ENCODE peak calls at places on chromosomes 2 and 18, in five cellular contexts. One of them, this sample, is unnamed.
A peak's percentile ranks its signal among the peaks of the same experiment; 100 is the strongest.

GRCh38 chr2:83879127-83879526 is 580.0 kb downstream of the SUCLG1 start:
- DNase-seq in OCI-LY7: no peak
- DNase-seq in fibroblast of pulmonary artery: no peak
- DNase-seq in NT2/D1: no peak
- DNase-seq in AG04449: no peak
- DNase-seq in this sample: no peak

GRCh38 chr2:127633556-127634065 is 12.3 kb upstream of the GPR17 start:
- DNase-seq in AG04449: no peak
- DNase-seq in NT2/D1: no peak
- DNase-seq in fibroblast of pulmonary artery: no peak
- DNase-seq in OCI-LY7: no peak
- DNase-seq in this sample: no peak

GRCh38 chr2:85091838-85092237 is 41.4 kb upstream of the TCF7L1 start:
- DNase-seq in NT2/D1: no peak
- DNase-seq in fibroblast of pulmonary artery: no peak
- DNase-seq in OCI-LY7: no peak
- DNase-seq in AG04449: no peak
- DNase-seq in this sample: no peak

GRCh38 chr2:230738391-230738811 is 25.8 kb downstream of the CAB39 start:
- DNase-seq in AG04449: no peak
- DNase-seq in fibroblast of pulmonary artery: peak; percentile 48
- DNase-seq in NT2/D1: no peak
- DNase-seq in OCI-LY7: no peak
- DNase-seq in this sample: no peak

GRCh38 chr18:44938396-44939036 is 257.8 kb downstream of the SETBP1 start:
- DNase-seq in fibroblast of pulmonary artery: no peak
- DNase-seq in OCI-LY7: no peak
- DNase-seq in AG04449: no peak
- DNase-seq in NT2/D1: no peak
- DNase-seq in this sample: no peak

GRCh38 chr18:63439334-63439733 is 17.1 kb upstream of the VPS4B start:
- DNase-seq in fibroblast of pulmonary artery: peak; percentile 83
- DNase-seq in NT2/D1: peak; percentile 70
- DNase-seq in OCI-LY7: peak; percentile 45
- DNase-seq in AG04449: no peak
- DNase-seq in this sample: peak; percentile 26

GRCh38 chr18:3663870-3664512 is 214.0 kb downstream of the TGIF1 start:
- DNase-seq in OCI-LY7: no peak
- DNase-seq in NT2/D1: no peak
- DNase-seq in fibroblast of pulmonary artery: no peak
- DNase-seq in AG04449: no peak
- DNase-seq in this sample: no peak

GRCh38 chr2:24818721-24819167 is 25.5 kb downstream of the CENPO start:
- DNase-seq in fibroblast of pulmonary artery: peak; percentile 46
- DNase-seq in NT2/D1: no peak
- DNase-seq in OCI-LY7: no peak
- DNase-seq in AG04449: no peak
- DNase-seq in this sample: no peak

GRCh38 chr2:207113403-207113802 is 52.3 kb downstream of the KLF7 start:
- DNase-seq in AG04449: no peak
- DNase-seq in fibroblast of pulmonary artery: no peak
- DNase-seq in OCI-LY7: no peak
- DNase-seq in NT2/D1: no peak
- DNase-seq in this sample: no peak

GRCh38 chr2:198054299-198054698 is 249.9 kb downstream of the PLCL1 start:
- DNase-seq in AG04449: peak; percentile 4
- DNase-seq in NT2/D1: peak; percentile 30
- DNase-seq in fibroblast of pulmonary artery: peak; percentile 48
- DNase-seq in OCI-LY7: peak; percentile 7
- DNase-seq in this sample: peak; percentile 14

GRCh38 chr18:26909599-26910290 is 44.2 kb upstream of the AQP4 start:
- DNase-seq in fibroblast of pulmonary artery: no peak
- DNase-seq in OCI-LY7: no peak
- DNase-seq in NT2/D1: no peak
- DNase-seq in AG04449: no peak
- DNase-seq in this sample: no peak

GRCh38 chr2:45814528-45814927 is 163.1 kb downstream of the PRKCE start:
- DNase-seq in AG04449: no peak
- DNase-seq in OCI-LY7: no peak
- DNase-seq in NT2/D1: no peak
- DNase-seq in fibroblast of pulmonary artery: no peak
- DNase-seq in this sample: no peak

GRCh38 chr2:171432969-171433762 is 624 bp downstream of the METTL8 start:
- DNase-seq in OCI-LY7: peak; percentile 88
- DNase-seq in AG04449: no peak
- DNase-seq in NT2/D1: peak; percentile 27
- DNase-seq in fibroblast of pulmonary artery: peak; percentile 17
- DNase-seq in this sample: no peak

GRCh38 chr2:173350383-173350782 is 4.3 kb upstream of the CDCA7 start:
- DNase-seq in NT2/D1: no peak
- DNase-seq in OCI-LY7: peak; percentile 57
- DNase-seq in AG04449: no peak
- DNase-seq in fibroblast of pulmonary artery: no peak
- DNase-seq in this sample: no peak

GRCh38 chr2:46067501-46068292 is 229.5 kb upstream of the EPAS1 start:
- DNase-seq in AG04449: peak; percentile 97
- DNase-seq in NT2/D1: no peak
- DNase-seq in OCI-LY7: no peak
- DNase-seq in fibroblast of pulmonary artery: peak; percentile 99
- DNase-seq in this sample: peak; percentile 89

GRCh38 chr2:165868211-165868610 is 74.2 kb upstream of the GALNT3 start:
- DNase-seq in NT2/D1: no peak
- DNase-seq in AG04449: no peak
- DNase-seq in OCI-LY7: no peak
- DNase-seq in fibroblast of pulmonary artery: peak; percentile 48
- DNase-seq in this sample: no peak

GRCh38 chr2:157304811-157305712 is 20.6 kb downstream of the ERMN start:
- DNase-seq in OCI-LY7: no peak
- DNase-seq in NT2/D1: no peak
- DNase-seq in AG04449: no peak
- DNase-seq in fibroblast of pulmonary artery: peak; percentile 42
- DNase-seq in this sample: peak; percentile 32

GRCh38 chr18:63887424-63887823 is at the start of gene SERPINB2:
- DNase-seq in NT2/D1: no peak
- DNase-seq in OCI-LY7: no peak
- DNase-seq in fibroblast of pulmonary artery: peak; percentile 22
- DNase-seq in AG04449: no peak
- DNase-seq in this sample: no peak

GRCh38 chr2:134301099-134301970 is 47.5 kb downstream of the MGAT5 start:
- DNase-seq in fibroblast of pulmonary artery: peak; percentile 63
- DNase-seq in OCI-LY7: no peak
- DNase-seq in NT2/D1: no peak
- DNase-seq in AG04449: no peak
- DNase-seq in this sample: no peak

GRCh38 chr2:217445726-217446125 is 557.1 kb downstream of the TNS1 start:
- DNase-seq in NT2/D1: no peak
- DNase-seq in fibroblast of pulmonary artery: no peak
- DNase-seq in AG04449: no peak
- DNase-seq in OCI-LY7: no peak
- DNase-seq in this sample: no peak

GRCh38 chr2:105804266-105804665 is 59.6 kb downstream of the NCK2 start:
- DNase-seq in fibroblast of pulmonary artery: peak; percentile 37
- DNase-seq in NT2/D1: no peak
- DNase-seq in AG04449: no peak
- DNase-seq in OCI-LY7: no peak
- DNase-seq in this sample: no peak

GRCh38 chr2:84904717-84905174 is 710 bp upstream of the TMSB10 start:
- DNase-seq in fibroblast of pulmonary artery: peak; percentile 77
- DNase-seq in NT2/D1: no peak
- DNase-seq in AG04449: no peak
- DNase-seq in OCI-LY7: peak; percentile 28
- DNase-seq in this sample: peak; percentile 81

GRCh38 chr18:10301831-10302483 is 152.5 kb upstream of the APCDD1 start:
- DNase-seq in AG04449: no peak
- DNase-seq in OCI-LY7: no peak
- DNase-seq in NT2/D1: no peak
- DNase-seq in fibroblast of pulmonary artery: no peak
- DNase-seq in this sample: no peak

GRCh38 chr18:55286257-55286825 is 301.7 kb downstream of the TCF4 start:
- DNase-seq in NT2/D1: no peak
- DNase-seq in fibroblast of pulmonary artery: no peak
- DNase-seq in AG04449: no peak
- DNase-seq in OCI-LY7: no peak
- DNase-seq in this sample: no peak

GRCh38 chr2:75311993-75312392 is 112.7 kb upstream of the TACR1 start:
- DNase-seq in OCI-LY7: peak; percentile 90
- DNase-seq in fibroblast of pulmonary artery: no peak
- DNase-seq in NT2/D1: no peak
- DNase-seq in AG04449: no peak
- DNase-seq in this sample: no peak

GRCh38 chr2:171141320-171141719 is 19.4 kb downstream of the TLK1 start:
- DNase-seq in NT2/D1: no peak
- DNase-seq in fibroblast of pulmonary artery: no peak
- DNase-seq in AG04449: no peak
- DNase-seq in OCI-LY7: no peak
- DNase-seq in this sample: no peak

GRCh38 chr2:196096264-196096663 is 27.6 kb upstream of the DNAH7 start:
- DNase-seq in NT2/D1: no peak
- DNase-seq in AG04449: no peak
- DNase-seq in fibroblast of pulmonary artery: no peak
- DNase-seq in OCI-LY7: no peak
- DNase-seq in this sample: no peak

GRCh38 chr2:223049356-223049755 is 2.6 kb upstream of the KCNE4 start:
- DNase-seq in NT2/D1: no peak
- DNase-seq in fibroblast of pulmonary artery: no peak
- DNase-seq in AG04449: no peak
- DNase-seq in OCI-LY7: no peak
- DNase-seq in this sample: no peak

GRCh38 chr18:55494441-55494840 is 93.6 kb downstream of the TCF4 start:
- DNase-seq in OCI-LY7: no peak
- DNase-seq in fibroblast of pulmonary artery: no peak
- DNase-seq in AG04449: no peak
- DNase-seq in NT2/D1: no peak
- DNase-seq in this sample: no peak

GRCh38 chr2:179802483-179802882 is 58.9 kb downstream of the ZNF385B start:
- DNase-seq in fibroblast of pulmonary artery: no peak
- DNase-seq in AG04449: no peak
- DNase-seq in OCI-LY7: no peak
- DNase-seq in NT2/D1: no peak
- DNase-seq in this sample: no peak

GRCh38 chr2:209771474-209772292 is at the start of gene UNC80:
- DNase-seq in AG04449: no peak
- DNase-seq in fibroblast of pulmonary artery: peak; percentile 63
- DNase-seq in OCI-LY7: no peak
- DNase-seq in NT2/D1: peak; percentile 58
- DNase-seq in this sample: peak; percentile 13
- H3K4me3 ChIP-seq in AG04449: peak within 1 kb of the TSS; percentile 40
- H3K4me3 ChIP-seq in fibroblast of pulmonary artery: peak within 1 kb of the TSS; percentile 35
- H3K4me3 ChIP-seq in OCI-LY7: no peak within 1 kb of the TSS
- H3K4me3 ChIP-seq in NT2/D1: peak within 1 kb of the TSS; percentile 56
- H3K4me3 ChIP-seq in this sample: peak within 1 kb of the TSS; percentile 45

GRCh38 chr2:42172566-42172965 is 3.4 kb downstream of the EML4 start:
- DNase-seq in NT2/D1: no peak
- DNase-seq in AG04449: no peak
- DNase-seq in OCI-LY7: no peak
- DNase-seq in fibroblast of pulmonary artery: no peak
- DNase-seq in this sample: no peak
- H3K4me3 ChIP-seq in NT2/D1: no peak overlapping the region
- H3K4me3 ChIP-seq in AG04449: no peak overlapping the region
- H3K4me3 ChIP-seq in OCI-LY7: peak overlapping the region; percentile 82
- H3K4me3 ChIP-seq in fibroblast of pulmonary artery: no peak overlapping the region
- H3K4me3 ChIP-seq in this sample: no peak overlapping the region

GRCh38 chr2:119694470-119694993 is 15.5 kb downstream of the TMEM177 start:
- DNase-seq in OCI-LY7: no peak
- DNase-seq in AG04449: no peak
- DNase-seq in fibroblast of pulmonary artery: no peak
- DNase-seq in NT2/D1: no peak
- DNase-seq in this sample: no peak
- H3K4me3 ChIP-seq in OCI-LY7: no peak overlapping the region
- H3K4me3 ChIP-seq in AG04449: no peak overlapping the region
- H3K4me3 ChIP-seq in fibroblast of pulmonary artery: no peak overlapping the region
- H3K4me3 ChIP-seq in NT2/D1: no peak overlapping the region
- H3K4me3 ChIP-seq in this sample: no peak overlapping the region

DNA sequence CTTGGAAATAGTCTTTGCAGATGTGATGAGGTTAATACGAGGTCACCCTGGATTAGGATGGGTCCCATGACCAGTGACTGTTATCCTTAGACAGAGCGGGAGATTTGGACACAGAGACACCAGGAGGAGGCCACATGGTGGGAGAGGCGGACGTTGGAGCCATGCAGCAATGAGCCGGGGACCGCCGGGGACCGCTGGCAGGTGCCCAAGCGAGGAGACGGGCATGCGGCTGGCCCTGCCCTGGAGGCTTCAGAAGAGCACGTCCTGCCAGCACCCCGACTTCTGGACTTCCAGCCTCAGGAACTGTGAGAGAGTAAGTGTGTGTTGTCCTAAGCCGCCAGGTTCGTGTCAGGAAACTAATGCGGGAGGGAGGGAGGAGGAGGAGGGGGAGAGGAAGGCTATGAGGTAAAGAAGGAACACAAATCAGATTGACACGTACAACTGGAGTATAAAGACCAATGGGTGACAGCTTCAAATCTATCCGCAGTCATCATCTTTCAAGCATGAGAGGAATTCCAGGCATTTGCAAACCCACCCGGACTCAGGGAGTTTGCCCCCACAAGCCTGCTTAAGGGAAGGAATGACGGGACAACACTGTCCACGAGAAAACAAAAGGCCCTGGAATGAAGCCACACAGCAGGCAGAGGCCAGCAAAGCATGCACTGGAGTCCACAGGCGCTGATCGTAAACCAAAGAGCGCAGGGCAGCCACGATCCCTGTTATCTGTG is 11.6 kb upstream of the BOK start:
- DNase-seq in AG04449: peak; percentile 94
- DNase-seq in OCI-LY7: no peak
- DNase-seq in NT2/D1: peak; percentile 33
- DNase-seq in fibroblast of pulmonary artery: peak; percentile 91
- DNase-seq in this sample: peak; percentile 70
- H3K4me3 ChIP-seq in AG04449: peak overlapping the region; percentile 19
- H3K4me3 ChIP-seq in OCI-LY7: no peak overlapping the region
- H3K4me3 ChIP-seq in NT2/D1: no peak overlapping the region
- H3K4me3 ChIP-seq in fibroblast of pulmonary artery: peak overlapping the region; percentile 21
- H3K4me3 ChIP-seq in this sample: no peak overlapping the region

DNA sequence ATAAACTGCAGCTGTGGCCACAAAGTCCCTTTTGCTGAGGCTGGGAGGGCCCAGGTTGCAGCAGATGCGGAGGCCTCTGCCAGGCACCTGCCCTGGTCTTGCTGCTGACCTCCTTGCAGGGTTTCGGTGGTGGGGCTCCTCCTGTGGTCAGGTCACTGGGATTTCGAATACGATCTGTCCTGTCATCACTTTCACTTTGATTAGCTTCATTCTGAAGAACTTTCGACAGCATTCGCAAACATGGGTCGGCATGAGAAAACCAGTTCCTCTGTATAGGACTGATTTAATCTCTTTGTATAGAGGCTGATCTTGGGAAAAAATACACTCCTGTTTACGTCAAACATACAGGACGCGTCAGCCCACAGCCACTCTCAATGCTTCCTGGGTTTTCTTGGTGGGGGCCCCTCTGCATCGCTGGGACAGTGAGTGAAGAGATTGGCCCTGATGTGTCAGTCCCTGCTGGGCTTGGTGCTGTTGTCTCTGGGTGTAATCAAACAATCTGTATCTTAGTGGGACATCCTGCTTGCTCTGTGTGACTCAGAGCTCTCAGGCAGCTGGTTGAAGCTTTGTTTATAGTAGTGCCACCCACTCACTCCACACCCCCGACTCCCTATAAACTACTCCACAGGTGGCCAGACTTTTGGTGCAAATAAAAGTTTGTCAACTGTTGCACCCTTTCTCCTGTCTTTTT is 209.4 kb upstream of the CXCR4 start:
- DNase-seq in OCI-LY7: peak; percentile 78
- DNase-seq in NT2/D1: peak; percentile 15
- DNase-seq in fibroblast of pulmonary artery: peak; percentile 10
- DNase-seq in AG04449: no peak
- DNase-seq in this sample: no peak
- H3K4me3 ChIP-seq in OCI-LY7: peak overlapping the region; percentile 63
- H3K4me3 ChIP-seq in NT2/D1: no peak overlapping the region
- H3K4me3 ChIP-seq in fibroblast of pulmonary artery: no peak overlapping the region
- H3K4me3 ChIP-seq in AG04449: no peak overlapping the region
- H3K4me3 ChIP-seq in this sample: no peak overlapping the region

GRCh38 chr18:21742323-21742687 is 1.7 kb downstream of the MIB1 start:
- DNase-seq in fibroblast of pulmonary artery: peak; percentile 11
- DNase-seq in NT2/D1: no peak
- DNase-seq in OCI-LY7: peak; percentile 19
- DNase-seq in AG04449: no peak
- DNase-seq in this sample: no peak
- H3K4me3 ChIP-seq in fibroblast of pulmonary artery: peak overlapping the region; percentile 88
- H3K4me3 ChIP-seq in NT2/D1: peak overlapping the region; percentile 89
- H3K4me3 ChIP-seq in OCI-LY7: peak overlapping the region; percentile 95
- H3K4me3 ChIP-seq in AG04449: peak overlapping the region; percentile 89
- H3K4me3 ChIP-seq in this sample: peak overlapping the region; percentile 93